ENCODE peak calls at places on chromosomes 7 and 10, in eight cellular contexts. N, T, U, R, Z, K, J and P are unnamed samples.

GRCh38 chr10:31146496-31147219 is 115.0 kb upstream of the ZNF438 start:
- DNase-seq in N (no peak), U (peak), Z (peak), J (no peak), T (no peak), K (no peak), R (no peak), P (no peak)

GRCh38 chr7:127437772-127438330 is 45.3 kb upstream of the ZNF800 start:
- DNase-seq in J (no peak), R (no peak), Z (no peak), U (no peak), N (no peak), K (no peak), T (no peak), P (no peak)

GRCh38 chr10:24453404-24453830 is 244.5 kb downstream of the KIAA1217 start:
- DNase-seq in R (no peak), T (no peak), K (no peak), J (no peak), N (no peak), U (no peak), Z (no peak), P (no peak)

GRCh38 chr7:118615686-118616085 is 391.2 kb downstream of the ANKRD7 start:
- DNase-seq in K (no peak), J (no peak), Z (no peak), N (no peak), R (no peak), T (no peak), U (no peak), P (no peak)

GRCh38 chr7:128427289-128427891 is 17.6 kb upstream of the IMPDH1 start:
- DNase-seq in R (no peak), K (peak), Z (no peak), J (no peak), U (no peak), T (peak), N (no peak), P (peak)

GRCh38 chr7:150406565-150407421 is 27.7 kb downstream of the ZNF775 start:
- DNase-seq in U (peak), J (peak), R (peak), K (peak), N (peak), T (peak), Z (peak), P (no peak)

GRCh38 chr10:129970404-129971364 is 6.6 kb upstream of the EBF3 start:
- DNase-seq in K (no peak), Z (no peak), T (peak), U (no peak), N (no peak), J (no peak), R (no peak), P (peak)

GRCh38 chr10:86411281-86411841 is 44.8 kb upstream of the GRID1 start:
- DNase-seq in J (no peak), N (no peak), K (no peak), Z (no peak), R (peak), T (peak), U (no peak), P (no peak)

GRCh38 chr10:100621360-100622205 is 85.8 kb downstream of the HIF1AN start:
- DNase-seq in N (peak), Z (no peak), K (no peak), J (no peak), T (no peak), R (no peak), U (no peak), P (no peak)

GRCh38 chr7:774161-775109 is 47.4 kb upstream of the PRKAR1B start:
- DNase-seq in R (peak), J (peak), Z (peak), N (peak), T (peak), K (peak), U (peak), P (peak)

GRCh38 chr10:14840178-14840577 is 2.1 kb downstream of the HSPA14 start:
- DNase-seq in T (no peak), K (no peak), Z (no peak), R (no peak), J (no peak), N (no peak), U (no peak), P (no peak)

GRCh38 chr10:122323188-122323587 is 51.3 kb upstream of the PLEKHA1 start:
- DNase-seq in J (no peak), R (no peak), T (no peak), N (no peak), Z (no peak), U (no peak), K (no peak), P (no peak)

GRCh38 chr10:96612052-96612830 is 25.4 kb upstream of the TM9SF3 start:
- DNase-seq in J (no peak), N (no peak), R (no peak), K (peak), T (no peak), U (no peak), Z (no peak), P (no peak)

GRCh38 chr10:27372095-27372494 is 131.5 kb upstream of the ACBD5 start:
- DNase-seq in R (no peak), U (no peak), K (no peak), J (no peak), T (no peak), N (no peak), Z (no peak), P (no peak)

GRCh38 chr10:34407227-34407626 is 407.9 kb downstream of the PARD3 start:
- DNase-seq in R (no peak), U (peak), K (no peak), Z (no peak), J (no peak), N (no peak), T (no peak), P (no peak)

GRCh38 chr7:47367369-47367768 is 214.5 kb downstream of the TNS3 start:
- DNase-seq in N (no peak), K (no peak), U (no peak), J (peak), Z (peak), T (no peak), R (no peak), P (no peak)

GRCh38 chr7:140003913-140004382 is 58.8 kb downstream of the PARP12 start:
- DNase-seq in N (peak), J (peak), Z (no peak), R (peak), U (no peak), K (no peak), T (peak), P (no peak)

GRCh38 chr10:100020161-100020882 is 10.6 kb upstream of the DNMBP start:
- DNase-seq in K (no peak), J (no peak), N (no peak), U (no peak), T (peak), Z (no peak), R (no peak), P (no peak)

GRCh38 chr7:99733448-99733847 is 1.5 kb downstream of the CYP3A7 start:
- DNase-seq in J (no peak), T (no peak), N (no peak), R (no peak), U (no peak), K (no peak), Z (no peak), P (no peak)
- TF ChIP-seq CTCF in J (no peak), T (peak), N (peak), R (no peak), U (peak), K (no peak), Z (no peak), P (no peak)

GRCh38 chr7:79302281-79302680 is 151.2 kb downstream of the MAGI2 start:
- DNase-seq in J (no peak), Z (no peak), U (no peak), R (no peak), N (no peak), K (no peak), T (no peak), P (no peak)

GRCh38 chr7:79304711-79305110 is 148.8 kb downstream of the MAGI2 start:
- DNase-seq in R (no peak), U (no peak), T (no peak), K (no peak), J (no peak), N (no peak), Z (no peak), P (no peak)

GRCh38 chr7:79307376-79307775 is 146.1 kb downstream of the MAGI2 start:
- DNase-seq in R (no peak), Z (no peak), J (no peak), T (no peak), K (no peak), N (no peak), U (no peak), P (no peak)

GRCh38 chr7:79312022-79312421 is 141.4 kb downstream of the MAGI2 start:
- DNase-seq in U (no peak), N (no peak), Z (no peak), T (no peak), K (no peak), J (no peak), R (no peak), P (no peak)

DNA sequence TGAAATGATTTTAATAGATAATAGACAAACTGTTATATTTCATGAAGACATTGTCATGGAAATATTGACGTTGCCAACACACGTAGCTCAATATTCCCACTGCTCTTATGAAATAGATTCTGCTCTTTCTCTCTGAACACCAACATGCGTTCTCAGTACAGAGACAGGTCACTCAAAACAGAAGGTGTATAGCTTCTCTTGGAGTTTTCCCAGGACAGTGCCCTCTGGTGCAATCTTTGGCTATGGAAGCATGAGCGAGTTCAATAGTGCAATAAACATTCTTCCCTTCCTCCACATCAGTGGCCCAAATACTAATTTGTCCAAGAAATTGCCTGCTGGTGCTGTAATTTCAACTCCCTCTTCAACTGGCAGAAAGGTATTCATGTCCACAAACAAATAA is 145.3 kb downstream of the MAGI2 start:
- DNase-seq in N (no peak), Z (no peak), K (no peak), J (no peak), R (no peak), T (no peak), U (no peak), P (no peak)
- TF ChIP-seq CTCF in N (no peak), Z (no peak), K (no peak), J (no peak), R (no peak), T (no peak), U (no peak), P (no peak)

DNA sequence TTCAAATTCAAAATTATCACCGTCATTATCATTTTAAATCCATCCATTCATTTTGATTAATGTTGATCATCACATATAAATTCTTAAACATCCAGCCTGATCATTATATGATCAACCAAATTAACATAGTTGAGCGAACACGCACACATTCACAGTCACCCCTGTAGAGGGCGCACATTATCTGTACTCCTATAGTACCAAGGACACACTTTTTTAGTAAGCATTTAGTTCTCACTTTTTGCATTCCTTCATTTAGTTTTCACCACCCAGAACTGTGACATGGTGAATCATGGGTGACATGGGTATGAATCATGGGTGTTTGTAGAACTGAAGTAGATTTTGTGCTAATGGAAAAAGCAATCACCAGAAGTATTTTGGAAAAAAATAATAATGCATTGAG is 26.0 kb upstream of the ZNF735 start:
- DNase-seq in N (no peak), T (no peak), R (no peak), U (no peak), K (no peak), J (no peak), Z (no peak), P (no peak)
- TF ChIP-seq CTCF in N (peak), T (peak), R (no peak), U (peak), K (no peak), J (no peak), Z (no peak), P (peak)

GRCh38 chr10:12729885-12730284 is 271.6 kb downstream of the CCDC3 start:
- DNase-seq in T (no peak), U (no peak), J (no peak), K (no peak), R (no peak), Z (no peak), N (no peak), P (peak)
- TF ChIP-seq CTCF in T (peak), U (peak), J (no peak), K (no peak), R (no peak), Z (no peak), N (no peak), P (peak)

DNA sequence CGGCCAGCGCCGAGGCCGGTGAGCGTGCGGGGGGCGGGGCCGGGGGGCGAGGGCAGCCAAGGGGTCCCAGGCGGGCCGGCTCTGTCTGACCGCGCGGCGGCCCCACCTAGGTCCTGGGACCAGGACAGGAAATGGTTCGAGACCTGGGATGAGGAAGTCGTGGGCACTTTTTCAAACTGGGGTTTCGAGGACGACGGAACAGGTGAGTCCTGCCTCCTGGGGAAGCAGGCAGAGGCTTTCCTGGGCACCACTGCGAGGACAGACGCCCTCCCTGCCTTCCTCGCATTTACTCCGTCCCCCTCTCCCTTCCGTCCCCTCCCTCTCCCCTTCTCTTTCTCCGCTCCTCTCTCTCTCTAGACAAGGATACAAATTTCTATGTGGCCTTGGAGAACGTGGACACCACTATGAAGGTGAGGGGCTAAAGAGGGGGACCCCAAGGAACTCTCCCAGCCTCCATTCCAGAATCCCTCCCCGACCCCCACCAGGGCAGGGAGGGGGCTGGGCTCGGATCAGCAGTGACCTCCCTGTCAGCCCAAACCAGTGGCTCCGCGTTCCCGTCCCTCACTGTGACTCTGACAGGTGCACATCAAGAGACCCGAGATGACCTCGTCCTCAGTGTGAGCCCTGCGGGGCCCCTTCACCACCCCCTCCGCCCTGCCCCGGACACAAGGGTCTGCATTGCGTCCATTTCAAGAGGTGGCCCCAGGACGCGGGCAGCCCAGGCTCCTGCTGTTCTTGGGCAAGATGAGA is 2.6 kb upstream of the MUC12 start:
- DNase-seq in Z (peak), J (no peak), R (no peak), N (peak), K (no peak), U (no peak), T (no peak), P (peak)
- TF ChIP-seq CTCF in Z (no peak), J (no peak), R (no peak), N (no peak), K (no peak), U (no peak), T (no peak), P (peak)

GRCh38 chr7:97117372-97118188 is at the start of gene SDHAF3:
- DNase-seq in N (peak), U (peak), R (peak), T (peak), K (peak), Z (peak), J (peak), P (peak)
- TF ChIP-seq CTCF in N (peak), U (peak), R (no peak), T (no peak), K (peak), Z (peak), J (no peak), P (peak)